ENCODE peak calls at places on chromosomes 3 and 15, in six cellular contexts. One of them, this sample, is unnamed.

GRCh38 chr3:122102191-122102935 is 47.2 kb downstream of the CD86 start:
- DNase-seq in K562: no peak
- DNase-seq in SK-N-SH: no peak
- DNase-seq in H1: no peak
- DNase-seq in HepG2: no peak
- DNase-seq in HCT116: no peak
- DNase-seq in this sample: no peak

GRCh38 chr15:65423150-65423976 is 616 bp upstream of the IGDCC4 start:
- DNase-seq in HepG2: no peak
- DNase-seq in H1: peak
- DNase-seq in HCT116: no peak
- DNase-seq in SK-N-SH: no peak
- DNase-seq in K562: no peak
- DNase-seq in this sample: no peak

GRCh38 chr15:101455291-101455916 is 34.1 kb downstream of the PCSK6 start:
- DNase-seq in HepG2: no peak
- DNase-seq in HCT116: no peak
- DNase-seq in K562: peak
- DNase-seq in SK-N-SH: peak
- DNase-seq in H1: no peak
- DNase-seq in this sample: no peak

GRCh38 chr3:52086939-52087675 is 30.7 kb upstream of the DUSP7 start:
- DNase-seq in H1: no peak
- DNase-seq in HCT116: no peak
- DNase-seq in K562: no peak
- DNase-seq in SK-N-SH: no peak
- DNase-seq in HepG2: no peak
- DNase-seq in this sample: no peak

GRCh38 chr3:40470706-40471105 is 6.2 kb upstream of the ZNF619 start:
- DNase-seq in SK-N-SH: no peak
- DNase-seq in HCT116: no peak
- DNase-seq in H1: no peak
- DNase-seq in HepG2: no peak
- DNase-seq in K562: peak
- DNase-seq in this sample: no peak

GRCh38 chr3:180325958-180326357 is 276.0 kb upstream of the TTC14 start:
- DNase-seq in HepG2: no peak
- DNase-seq in HCT116: no peak
- DNase-seq in SK-N-SH: no peak
- DNase-seq in K562: no peak
- DNase-seq in H1: no peak
- DNase-seq in this sample: no peak

GRCh38 chr3:114660124-114660523 is 366.3 kb downstream of the TIGIT start:
- DNase-seq in HCT116: no peak
- DNase-seq in HepG2: no peak
- DNase-seq in H1: no peak
- DNase-seq in K562: no peak
- DNase-seq in SK-N-SH: no peak
- DNase-seq in this sample: no peak

GRCh38 chr3:45590822-45591546 is 3.6 kb upstream of the LIMD1 start:
- DNase-seq in HepG2: no peak
- DNase-seq in H1: no peak
- DNase-seq in K562: no peak
- DNase-seq in SK-N-SH: no peak
- DNase-seq in HCT116: no peak
- DNase-seq in this sample: no peak

GRCh38 chr15:43441316-43441715 is 51.6 kb downstream of the TP53BP1 start:
- DNase-seq in H1: no peak
- DNase-seq in K562: peak
- DNase-seq in HepG2: peak
- DNase-seq in HCT116: no peak
- DNase-seq in SK-N-SH: peak
- DNase-seq in this sample: no peak

GRCh38 chr15:74983725-74984231 is 11.6 kb upstream of the SCAMP5 start:
- DNase-seq in HCT116: no peak
- DNase-seq in H1: no peak
- DNase-seq in K562: peak
- DNase-seq in SK-N-SH: no peak
- DNase-seq in HepG2: no peak
- DNase-seq in this sample: no peak

GRCh38 chr3:24686764-24687163 is 192.1 kb upstream of the THRB start:
- DNase-seq in HepG2: no peak
- DNase-seq in HCT116: no peak
- DNase-seq in SK-N-SH: no peak
- DNase-seq in K562: no peak
- DNase-seq in H1: no peak
- DNase-seq in this sample: no peak

GRCh38 chr3:139537795-139538538 is 1.6 kb downstream of the RBP1 start:
- DNase-seq in H1: no peak
- DNase-seq in HepG2: peak
- DNase-seq in K562: no peak
- DNase-seq in HCT116: peak
- DNase-seq in SK-N-SH: no peak
- DNase-seq in this sample: no peak

GRCh38 chr3:87026246-87026645 is 35.3 kb upstream of the VGLL3 start:
- DNase-seq in H1: no peak
- DNase-seq in HCT116: no peak
- DNase-seq in SK-N-SH: no peak
- DNase-seq in K562: no peak
- DNase-seq in HepG2: no peak
- DNase-seq in this sample: peak

GRCh38 chr15:85329561-85330421 is 50.6 kb upstream of the AKAP13 start:
- DNase-seq in HCT116: no peak
- DNase-seq in HepG2: no peak
- DNase-seq in K562: no peak
- DNase-seq in H1: no peak
- DNase-seq in SK-N-SH: peak
- DNase-seq in this sample: no peak

GRCh38 chr3:111737056-111737711 is 121.9 kb upstream of the PHLDB2 start:
- DNase-seq in K562: no peak
- DNase-seq in H1: no peak
- DNase-seq in HCT116: no peak
- DNase-seq in SK-N-SH: no peak
- DNase-seq in HepG2: no peak
- DNase-seq in this sample: no peak

GRCh38 chr3:28590216-28590615 is 241.6 kb upstream of the AZI2 start:
- DNase-seq in H1: no peak
- DNase-seq in HCT116: no peak
- DNase-seq in SK-N-SH: no peak
- DNase-seq in HepG2: no peak
- DNase-seq in K562: no peak
- DNase-seq in this sample: no peak

GRCh38 chr15:52787549-52788098 is 2.5 kb downstream of the ONECUT1 start:
- DNase-seq in H1: peak
- DNase-seq in HepG2: no peak
- DNase-seq in K562: no peak
- DNase-seq in SK-N-SH: no peak
- DNase-seq in HCT116: no peak
- DNase-seq in this sample: no peak

GRCh38 chr3:120192159-120192558 is 92.9 kb downstream of the GPR156 start:
- DNase-seq in SK-N-SH: no peak
- DNase-seq in HCT116: no peak
- DNase-seq in HepG2: no peak
- DNase-seq in K562: no peak
- DNase-seq in H1: no peak
- DNase-seq in this sample: no peak

GRCh38 chr15:31977812-31978662 is 52.3 kb upstream of the CHRNA7 start:
- DNase-seq in SK-N-SH: peak
- DNase-seq in H1: peak
- DNase-seq in HepG2: peak
- DNase-seq in HCT116: peak
- DNase-seq in K562: peak
- DNase-seq in this sample: peak

GRCh38 chr15:45703670-45704328 is 69.0 kb downstream of the SQOR start:
- DNase-seq in K562: no peak
- DNase-seq in H1: peak
- DNase-seq in SK-N-SH: no peak
- DNase-seq in HepG2: no peak
- DNase-seq in HCT116: no peak
- DNase-seq in this sample: no peak

GRCh38 chr15:45705510-45706473 is 71.0 kb downstream of the SQOR start:
- DNase-seq in H1: peak
- DNase-seq in HCT116: peak
- DNase-seq in K562: peak
- DNase-seq in HepG2: peak
- DNase-seq in SK-N-SH: peak
- DNase-seq in this sample: peak

GRCh38 chr15:45704329-45705249 is 69.8 kb downstream of the SQOR start:
- DNase-seq in H1: peak
- DNase-seq in SK-N-SH: peak
- DNase-seq in K562: no peak
- DNase-seq in HCT116: no peak
- DNase-seq in HepG2: no peak
- DNase-seq in this sample: no peak

GRCh38 chr15:45701108-45701507 is 66.3 kb downstream of the SQOR start:
- DNase-seq in HepG2: no peak
- DNase-seq in HCT116: no peak
- DNase-seq in K562: no peak
- DNase-seq in SK-N-SH: no peak
- DNase-seq in H1: no peak
- DNase-seq in this sample: no peak

DNA sequence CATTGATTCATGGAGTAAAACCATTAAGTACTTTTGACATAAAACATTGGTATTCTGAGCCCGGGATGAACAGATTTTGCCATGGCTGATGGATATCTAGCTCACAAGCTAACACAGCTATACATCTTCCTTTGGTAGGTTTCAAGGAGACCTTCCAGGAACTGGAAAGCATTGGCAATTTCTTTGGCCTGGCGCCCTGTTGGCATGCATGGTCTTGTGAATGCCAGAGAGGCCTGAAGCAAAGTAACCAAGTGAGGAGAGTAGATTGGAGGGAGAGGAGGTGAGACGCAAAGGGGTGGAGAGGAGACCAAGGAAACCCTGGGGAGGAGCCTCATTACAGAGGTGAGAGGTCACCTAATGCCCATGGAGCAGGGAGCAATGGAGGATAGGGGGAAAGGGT is 67.2 kb downstream of the SQOR start:
- DNase-seq in HCT116: no peak
- DNase-seq in H1: no peak
- DNase-seq in SK-N-SH: no peak
- DNase-seq in HepG2: no peak
- DNase-seq in K562: no peak
- DNase-seq in this sample: peak
- TF ChIP-seq JUND in HCT116: no peak
- TF ChIP-seq JUND in H1: no peak
- TF ChIP-seq JUND in SK-N-SH: no peak
- TF ChIP-seq JUND in HepG2: no peak
- TF ChIP-seq JUND in K562: no peak
- TF ChIP-seq JUND in this sample: no peak

GRCh38 chr3:124463234-124463633 is 267.0 kb upstream of the UMPS start:
- DNase-seq in HCT116: no peak
- DNase-seq in SK-N-SH: no peak
- DNase-seq in K562: no peak
- DNase-seq in HepG2: no peak
- DNase-seq in H1: no peak
- DNase-seq in this sample: no peak

DNA sequence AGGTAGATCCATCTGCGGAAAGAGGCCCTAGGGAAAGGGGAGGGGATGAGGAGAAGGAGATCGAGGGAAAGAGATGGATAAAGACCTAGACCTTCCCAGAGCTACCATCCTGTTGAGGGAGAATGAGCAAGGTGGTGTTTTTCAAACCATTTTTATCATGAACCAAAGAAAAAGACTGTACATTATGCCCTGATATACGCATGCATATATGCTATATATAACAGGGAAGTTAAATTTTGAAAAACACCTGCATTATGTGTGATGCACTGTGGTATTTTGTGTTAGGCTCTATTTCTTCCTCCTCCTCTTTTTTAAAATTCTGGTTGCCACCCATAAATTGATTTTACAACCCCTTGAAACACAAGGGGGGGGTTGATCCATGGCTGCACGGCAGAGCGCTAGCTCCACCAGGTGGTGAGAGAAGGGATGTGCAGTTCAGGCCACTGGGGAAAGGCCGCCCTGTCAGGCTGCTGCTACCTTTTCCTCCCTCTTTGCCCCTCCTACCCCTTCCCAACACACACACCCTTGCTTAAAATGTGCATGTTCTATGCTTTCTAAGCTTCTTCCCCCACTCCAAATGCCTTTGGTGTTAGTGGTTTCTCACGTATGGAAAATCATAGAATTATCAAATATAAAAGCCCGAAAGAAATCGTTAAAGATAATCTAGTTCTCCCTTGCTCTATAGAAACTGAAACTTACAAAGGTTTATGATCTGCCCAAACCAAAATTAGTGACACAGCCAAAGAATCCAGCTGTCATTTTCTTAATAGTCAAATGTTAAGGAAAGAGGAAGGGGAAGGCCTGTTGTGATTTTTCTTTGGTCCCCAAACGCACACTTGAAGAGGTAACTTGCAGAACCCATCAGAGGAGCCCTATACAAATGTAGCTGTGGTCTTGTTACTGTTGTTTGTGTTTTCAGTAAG is 262.0 kb upstream of the UMPS start:
- DNase-seq in SK-N-SH: peak
- DNase-seq in H1: peak
- DNase-seq in HepG2: peak
- DNase-seq in HCT116: peak
- DNase-seq in K562: peak
- DNase-seq in this sample: peak
- TF ChIP-seq JUND in SK-N-SH: no peak
- TF ChIP-seq JUND in H1: no peak
- TF ChIP-seq JUND in HepG2: no peak
- TF ChIP-seq JUND in HCT116: no peak
- TF ChIP-seq JUND in K562: no peak
- TF ChIP-seq JUND in this sample: no peak

DNA sequence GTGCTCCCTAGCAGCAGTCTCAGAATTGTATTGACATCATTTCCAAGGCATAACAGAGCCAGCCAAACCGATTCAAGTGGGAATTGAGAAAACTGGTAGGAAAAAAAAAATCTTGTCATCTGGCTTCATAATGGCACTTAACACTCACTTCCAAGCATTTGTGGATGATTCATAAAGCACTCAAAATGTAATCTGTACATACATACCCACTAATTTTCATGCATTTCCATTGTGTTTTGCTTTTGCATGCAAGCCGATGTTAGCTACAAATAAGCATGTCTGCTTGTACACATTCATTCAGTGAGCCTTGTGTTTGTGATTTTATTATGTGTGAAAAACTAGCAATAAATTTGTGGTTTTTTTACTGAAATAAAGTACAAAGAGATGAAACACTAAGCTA is 18.6 kb upstream of the TRPC1 start:
- DNase-seq in SK-N-SH: peak
- DNase-seq in HCT116: no peak
- DNase-seq in H1: no peak
- DNase-seq in HepG2: no peak
- DNase-seq in K562: no peak
- DNase-seq in this sample: no peak
- TF ChIP-seq JUND in SK-N-SH: no peak
- TF ChIP-seq JUND in HCT116: no peak
- TF ChIP-seq JUND in H1: no peak
- TF ChIP-seq JUND in HepG2: no peak
- TF ChIP-seq JUND in K562: no peak
- TF ChIP-seq JUND in this sample: no peak

DNA sequence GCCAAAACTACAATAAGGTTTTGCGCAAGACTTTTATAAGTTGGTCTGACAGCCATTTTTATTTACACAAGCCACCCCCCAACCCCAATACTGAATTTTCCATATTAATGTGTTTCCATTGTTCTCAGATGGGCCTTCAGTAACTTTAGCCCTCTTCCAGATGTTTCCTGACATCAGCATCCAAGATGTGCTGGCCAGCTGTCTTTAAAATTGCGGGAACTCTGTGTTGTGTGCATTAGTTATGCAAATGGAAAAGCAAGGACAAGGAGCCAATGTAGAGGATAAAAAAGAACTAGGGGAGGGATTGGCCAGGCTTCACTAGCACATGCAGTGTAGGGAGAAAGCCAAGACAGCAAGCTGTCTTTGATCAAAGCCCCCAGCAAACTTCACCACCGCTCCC is 45.4 kb downstream of the COMMD2 start:
- DNase-seq in SK-N-SH: no peak
- DNase-seq in HCT116: no peak
- DNase-seq in H1: no peak
- DNase-seq in K562: no peak
- DNase-seq in HepG2: no peak
- DNase-seq in this sample: no peak
- TF ChIP-seq JUND in SK-N-SH: no peak
- TF ChIP-seq JUND in HCT116: no peak
- TF ChIP-seq JUND in H1: no peak
- TF ChIP-seq JUND in K562: no peak
- TF ChIP-seq JUND in HepG2: no peak
- TF ChIP-seq JUND in this sample: no peak